ENCODE peak calls at places on chromosome 9, in four cellular contexts. F is mammary epithelial cell, G is epithelial cell of esophagus, J is OCI-LY7. Y is an unnamed sample.

GRCh38 chr9:94895668-94896067 is 169.2 kb downstream of the AOPEP start:
- DNase-seq in J (no peak), G (no peak), F (no peak), Y (no peak)

GRCh38 chr9:99513441-99514112 is 291.5 kb downstream of the SEC61B start:
- DNase-seq in G (no peak), F (no peak), J (peak), Y (no peak)

GRCh38 chr9:97072285-97072770 is 33.4 kb upstream of the CTSV start:
- DNase-seq in G (peak), J (no peak), F (no peak), Y (no peak)

GRCh38 chr9:111759762-111760639 is 34.7 kb downstream of the SHOC1 start:
- DNase-seq in G (peak), F (peak), J (peak), Y (peak)

GRCh38 chr9:121943463-121943862 is 149.6 kb downstream of the TTLL11 start:
- DNase-seq in G (no peak), F (no peak), J (peak), Y (no peak)

GRCh38 chr9:70114898-70115297 is 71.2 kb downstream of the MAMDC2 start:
- DNase-seq in J (no peak), F (no peak), G (no peak), Y (no peak)

GRCh38 chr9:113593682-113594281 is 130.3 kb downstream of the RGS3 start:
- DNase-seq in J (no peak), G (peak), F (peak), Y (peak)

GRCh38 chr9:38067892-38068615 is 973 bp downstream of the SHB start:
- DNase-seq in F (no peak), G (no peak), J (no peak), Y (no peak)

GRCh38 chr9:38294561-38294960 is 97.9 kb upstream of the ALDH1B1 start:
- DNase-seq in J (no peak), F (no peak), G (no peak), Y (no peak)

GRCh38 chr9:127004946-127005769 is 90.6 kb downstream of the RALGPS1 start:
- DNase-seq in J (no peak), G (peak), F (peak), Y (peak)

GRCh38 chr9:82600536-82601271 is 462.2 kb downstream of the RASEF start:
- DNase-seq in J (no peak), F (no peak), G (no peak), Y (peak)

GRCh38 chr9:121133104-121133816 is 58.5 kb downstream of the CNTRL start:
- DNase-seq in G (peak), F (peak), J (no peak), Y (no peak)

DNA sequence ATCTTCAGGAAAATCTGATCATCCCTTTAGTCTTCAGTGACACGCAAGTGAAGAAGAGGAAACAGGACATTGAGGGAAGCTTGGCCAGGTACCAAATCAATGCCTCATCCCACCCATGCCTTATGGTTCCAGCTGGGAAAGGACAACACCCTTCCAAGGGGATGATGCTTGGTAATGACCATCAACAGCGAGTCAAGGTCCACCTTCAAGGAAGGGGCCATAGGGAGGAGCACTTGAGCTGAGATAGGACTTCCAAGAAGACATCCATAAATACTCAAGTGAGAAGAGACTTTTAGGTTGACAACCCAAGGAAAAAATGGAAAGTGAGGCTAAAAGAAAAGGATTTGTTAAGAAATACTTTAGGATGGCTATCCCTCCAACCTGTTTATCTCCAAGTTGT is 27.1 kb upstream of the GAS1 start:
- DNase-seq in G (no peak), F (no peak), J (no peak), Y (no peak)
- TF ChIP-seq CTCF in G (no peak), F (peak), J (no peak), Y (no peak)

GRCh38 chr9:117784996-117785395 is 80.8 kb downstream of the TLR4 start:
- DNase-seq in G (no peak), J (no peak), F (no peak), Y (no peak)

GRCh38 chr9:117782931-117783788 is 79.0 kb downstream of the TLR4 start:
- DNase-seq in J (peak), G (peak), F (peak), Y (peak)

GRCh38 chr9:117779760-117780159 is 75.6 kb downstream of the TLR4 start:
- DNase-seq in J (no peak), F (no peak), G (no peak), Y (no peak)

GRCh38 chr9:117783828-117784227 is 79.6 kb downstream of the TLR4 start:
- DNase-seq in G (no peak), J (peak), F (no peak), Y (no peak)
- H3K4me3 ChIP-seq in G (no peak), J (peak), F (no peak), Y (no peak)

DNA sequence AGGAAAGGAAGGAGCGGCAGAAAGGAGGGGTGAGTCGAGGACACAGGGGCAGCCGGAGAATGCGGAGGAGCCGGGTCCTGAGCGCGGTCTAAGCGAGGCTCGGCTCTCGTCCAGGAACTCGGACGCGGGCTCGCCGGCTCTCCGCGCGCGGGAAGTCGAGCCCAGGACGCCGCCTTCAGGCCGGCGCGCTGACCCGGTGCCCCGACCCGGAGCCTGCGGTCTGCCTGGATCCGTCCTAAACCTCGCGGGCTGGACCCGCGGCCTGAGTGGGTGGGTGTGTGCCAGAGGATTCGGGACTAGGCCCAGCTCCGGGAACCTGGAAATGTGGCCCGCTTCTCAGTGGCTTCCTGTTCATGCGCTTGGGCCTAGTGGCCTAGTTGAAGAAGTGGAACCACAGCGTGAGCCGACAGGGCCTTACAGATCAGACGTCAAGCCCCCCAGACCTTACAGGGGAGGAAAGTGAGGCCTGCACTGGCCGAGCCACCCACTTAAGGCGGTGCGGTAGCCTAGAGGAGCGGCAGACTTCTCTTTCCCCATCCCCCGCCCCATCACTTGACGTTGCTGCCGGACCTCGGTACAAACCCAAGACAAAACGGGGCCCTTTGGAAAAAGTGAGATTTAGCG is 1.2 kb downstream of the CDKN2B-AS1 start:
- DNase-seq in G (peak), F (no peak), J (peak), Y (no peak)
- TF ChIP-seq CTCF in G (no peak), F (peak), J (peak), Y (peak)

GRCh38 chr9:130264414-130265350 is 878 bp upstream of the HMCN2 start:
- DNase-seq in F (no peak), J (no peak), G (no peak), Y (no peak)
- H3K4me3 ChIP-seq in F (no peak), J (no peak), G (no peak), Y (no peak)

DNA sequence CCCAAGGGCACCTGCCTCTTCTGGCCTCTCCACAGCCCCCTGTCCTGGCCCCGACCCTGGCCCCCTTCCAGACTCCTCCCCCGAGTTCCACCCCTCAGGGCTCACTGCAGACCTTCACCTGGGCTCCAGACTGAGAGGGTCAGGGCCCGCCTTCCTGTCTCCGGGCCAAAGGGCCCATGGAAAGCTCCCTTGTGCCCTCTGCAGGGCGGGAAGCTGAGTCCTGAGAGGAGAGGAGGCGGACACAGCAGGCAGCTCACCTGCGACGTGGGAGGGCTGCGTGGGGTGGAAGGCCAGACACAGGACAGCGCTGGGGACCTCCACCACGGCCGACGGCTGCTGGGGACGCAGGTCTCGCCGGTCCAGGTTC is 20.6 kb downstream of the DYNC2I2 start:
- DNase-seq in G (peak), J (no peak), F (no peak), Y (no peak)
- TF ChIP-seq CTCF in G (peak), J (no peak), F (peak), Y (peak)

GRCh38 chr9:131980267-131980916 is 99.3 kb downstream of the MED27 start:
- DNase-seq in F (no peak), J (no peak), G (no peak), Y (no peak)
- H3K4me3 ChIP-seq in F (no peak), J (no peak), G (no peak), Y (no peak)

DNA sequence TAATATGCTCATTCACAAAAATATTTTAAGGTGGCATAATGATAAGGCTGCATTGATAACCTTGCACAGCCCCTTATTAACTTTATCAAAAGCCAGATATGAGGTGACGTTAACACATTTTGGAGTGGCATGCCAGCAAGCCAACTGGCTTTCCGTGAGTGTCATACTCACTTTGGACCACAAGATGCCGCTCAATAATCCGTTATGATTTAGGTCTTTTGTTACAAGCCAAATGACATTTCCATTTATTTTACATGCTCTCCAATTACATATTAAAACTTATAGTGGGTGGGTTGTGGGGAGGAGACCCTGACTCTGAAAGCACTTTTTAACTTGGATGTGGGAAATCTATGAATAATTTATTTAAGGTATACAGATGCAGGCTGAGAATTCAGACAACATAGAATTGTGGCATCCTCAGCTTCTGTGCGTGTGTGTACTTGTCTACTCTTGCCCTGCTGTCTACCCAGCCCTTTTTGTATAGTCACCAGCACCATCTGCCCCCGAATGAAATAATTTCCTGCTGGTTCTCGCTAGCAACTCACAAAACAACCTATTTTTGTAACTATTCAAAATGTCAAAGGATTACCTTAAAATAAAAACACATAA is 305.1 kb downstream of the PSAT1 start:
- DNase-seq in F (peak), G (peak), J (peak), Y (no peak)
- TF ChIP-seq CTCF in F (peak), G (peak), J (peak), Y (peak)

GRCh38 chr9:130433947-130434262 is 10.9 kb upstream of the ASS1 start:
- DNase-seq in F (no peak), G (no peak), J (no peak), Y (no peak)
- H3K4me3 ChIP-seq in F (no peak), G (no peak), J (no peak), Y (no peak)